ENCODE peak calls at places on chromosomes 5 and 9, in ten cellular contexts. One of them, this sample, is unnamed.

GRCh38 chr9:109705515-109705914 is 74.5 kb upstream of the PALM2AKAP2 start:
- DNase-seq in IMR-90: peak
- DNase-seq in foreskin fibroblast: peak
- DNase-seq in coronary artery: no peak
- DNase-seq in cardiac muscle cell: peak
- DNase-seq in upper lobe of right lung: no peak
- DNase-seq in GM23338: peak
- DNase-seq in osteocyte: no peak
- DNase-seq in heart right ventricle: no peak
- DNase-seq in lower leg skin: no peak
- DNase-seq in this sample: no peak

GRCh38 chr9:27276182-27277030 is 20.5 kb downstream of the EQTN start:
- DNase-seq in IMR-90: peak
- DNase-seq in foreskin fibroblast: no peak
- DNase-seq in coronary artery: no peak
- DNase-seq in cardiac muscle cell: peak
- DNase-seq in upper lobe of right lung: no peak
- DNase-seq in GM23338: peak
- DNase-seq in osteocyte: no peak
- DNase-seq in heart right ventricle: no peak
- DNase-seq in lower leg skin: no peak
- DNase-seq in this sample: peak

GRCh38 chr5:111384220-111384619 is 128.1 kb downstream of the STARD4 start:
- DNase-seq in IMR-90: no peak
- DNase-seq in foreskin fibroblast: no peak
- DNase-seq in coronary artery: no peak
- DNase-seq in cardiac muscle cell: peak
- DNase-seq in upper lobe of right lung: no peak
- DNase-seq in GM23338: no peak
- DNase-seq in osteocyte: no peak
- DNase-seq in heart right ventricle: no peak
- DNase-seq in lower leg skin: no peak
- DNase-seq in this sample: peak

GRCh38 chr5:172743112-172743959 is 27.7 kb downstream of the DUSP1 start:
- DNase-seq in IMR-90: no peak
- DNase-seq in foreskin fibroblast: no peak
- DNase-seq in coronary artery: no peak
- DNase-seq in cardiac muscle cell: no peak
- DNase-seq in upper lobe of right lung: no peak
- DNase-seq in GM23338: no peak
- DNase-seq in osteocyte: no peak
- DNase-seq in heart right ventricle: no peak
- DNase-seq in lower leg skin: no peak
- DNase-seq in this sample: no peak

GRCh38 chr5:7926296-7926695 is 57.3 kb downstream of the MTRR start:
- DNase-seq in IMR-90: peak
- DNase-seq in foreskin fibroblast: peak
- DNase-seq in coronary artery: no peak
- DNase-seq in cardiac muscle cell: peak
- DNase-seq in upper lobe of right lung: no peak
- DNase-seq in GM23338: no peak
- DNase-seq in osteocyte: no peak
- DNase-seq in heart right ventricle: no peak
- DNase-seq in lower leg skin: no peak
- DNase-seq in this sample: no peak

GRCh38 chr5:94402096-94402495 is 216.3 kb downstream of the KIAA0825 start:
- DNase-seq in IMR-90: peak
- DNase-seq in foreskin fibroblast: peak
- DNase-seq in coronary artery: no peak
- DNase-seq in cardiac muscle cell: no peak
- DNase-seq in upper lobe of right lung: no peak
- DNase-seq in GM23338: no peak
- DNase-seq in osteocyte: no peak
- DNase-seq in heart right ventricle: no peak
- DNase-seq in lower leg skin: no peak
- DNase-seq in this sample: no peak

GRCh38 chr9:14313378-14313940 is 482 bp downstream of the NFIB start:
- DNase-seq in IMR-90: peak
- DNase-seq in foreskin fibroblast: peak
- DNase-seq in coronary artery: no peak
- DNase-seq in cardiac muscle cell: peak
- DNase-seq in upper lobe of right lung: peak
- DNase-seq in GM23338: peak
- DNase-seq in osteocyte: no peak
- DNase-seq in heart right ventricle: no peak
- DNase-seq in lower leg skin: no peak
- DNase-seq in this sample: no peak

GRCh38 chr9:79287881-79288280 is 283.9 kb upstream of the TLE4 start:
- DNase-seq in IMR-90: peak
- DNase-seq in foreskin fibroblast: no peak
- DNase-seq in coronary artery: no peak
- DNase-seq in cardiac muscle cell: no peak
- DNase-seq in upper lobe of right lung: no peak
- DNase-seq in GM23338: no peak
- DNase-seq in osteocyte: no peak
- DNase-seq in heart right ventricle: no peak
- DNase-seq in lower leg skin: no peak
- DNase-seq in this sample: no peak

GRCh38 chr9:69200071-69200470 is 26.0 kb downstream of the TJP2 start:
- DNase-seq in IMR-90: peak
- DNase-seq in foreskin fibroblast: no peak
- DNase-seq in coronary artery: no peak
- DNase-seq in cardiac muscle cell: no peak
- DNase-seq in upper lobe of right lung: no peak
- DNase-seq in GM23338: no peak
- DNase-seq in osteocyte: no peak
- DNase-seq in heart right ventricle: no peak
- DNase-seq in lower leg skin: no peak
- DNase-seq in this sample: no peak

GRCh38 chr9:14395300-14396082 is 81.5 kb upstream of the NFIB start:
- DNase-seq in IMR-90: no peak
- DNase-seq in foreskin fibroblast: no peak
- DNase-seq in coronary artery: no peak
- DNase-seq in cardiac muscle cell: no peak
- DNase-seq in upper lobe of right lung: no peak
- DNase-seq in GM23338: peak
- DNase-seq in osteocyte: no peak
- DNase-seq in heart right ventricle: peak
- DNase-seq in lower leg skin: no peak
- DNase-seq in this sample: no peak

GRCh38 chr9:10479172-10479571 is 133.6 kb downstream of the PTPRD start:
- DNase-seq in IMR-90: no peak
- DNase-seq in foreskin fibroblast: no peak
- DNase-seq in coronary artery: no peak
- DNase-seq in cardiac muscle cell: peak
- DNase-seq in upper lobe of right lung: no peak
- DNase-seq in GM23338: peak
- DNase-seq in osteocyte: no peak
- DNase-seq in heart right ventricle: no peak
- DNase-seq in lower leg skin: no peak
- DNase-seq in this sample: no peak

DNA sequence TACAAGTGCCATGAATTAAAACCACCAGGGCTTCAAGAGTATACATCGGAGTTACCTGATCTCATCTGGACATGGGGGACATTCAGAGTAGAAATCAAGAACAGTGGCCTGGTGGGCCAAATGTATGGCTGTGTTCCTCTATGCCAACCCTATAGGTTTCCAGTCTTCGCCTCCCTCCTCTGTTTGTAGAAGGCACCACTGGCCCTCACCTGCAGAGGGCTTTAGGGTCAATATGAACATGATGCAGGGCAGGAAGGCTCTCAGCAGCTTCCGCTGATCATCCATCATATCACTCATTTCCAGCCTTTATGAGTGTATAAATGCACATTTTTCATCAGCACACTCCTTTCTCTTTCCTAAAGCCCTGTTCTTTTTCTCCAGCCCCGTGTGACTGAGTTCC is 555.5 kb upstream of the BRINP1 start:
- DNase-seq in IMR-90: no peak
- DNase-seq in foreskin fibroblast: no peak
- DNase-seq in coronary artery: no peak
- DNase-seq in cardiac muscle cell: no peak
- DNase-seq in upper lobe of right lung: no peak
- DNase-seq in GM23338: peak
- DNase-seq in osteocyte: no peak
- DNase-seq in heart right ventricle: no peak
- DNase-seq in lower leg skin: no peak
- DNase-seq in this sample: no peak
- TF ChIP-seq CTCF in IMR-90: no peak
- TF ChIP-seq CTCF in foreskin fibroblast: no peak
- TF ChIP-seq CTCF in coronary artery: no peak
- TF ChIP-seq CTCF in cardiac muscle cell: no peak
- TF ChIP-seq CTCF in upper lobe of right lung: no peak
- TF ChIP-seq CTCF in GM23338: peak
- TF ChIP-seq CTCF in osteocyte: no peak
- TF ChIP-seq CTCF in heart right ventricle: no peak
- TF ChIP-seq CTCF in lower leg skin: no peak
- TF ChIP-seq CTCF in this sample: no peak

GRCh38 chr5:177380805-177381126 is 3.5 kb upstream of the SLC34A1 start:
- DNase-seq in IMR-90: no peak
- DNase-seq in foreskin fibroblast: no peak
- DNase-seq in coronary artery: no peak
- DNase-seq in cardiac muscle cell: no peak
- DNase-seq in upper lobe of right lung: no peak
- DNase-seq in GM23338: no peak
- DNase-seq in osteocyte: no peak
- DNase-seq in heart right ventricle: no peak
- DNase-seq in lower leg skin: no peak
- DNase-seq in this sample: no peak

GRCh38 chr5:177385720-177386119 is 1.5 kb downstream of the SLC34A1 start:
- DNase-seq in IMR-90: no peak
- DNase-seq in foreskin fibroblast: no peak
- DNase-seq in coronary artery: no peak
- DNase-seq in cardiac muscle cell: no peak
- DNase-seq in upper lobe of right lung: no peak
- DNase-seq in GM23338: no peak
- DNase-seq in osteocyte: no peak
- DNase-seq in heart right ventricle: no peak
- DNase-seq in lower leg skin: no peak
- DNase-seq in this sample: no peak

GRCh38 chr5:177383181-177383580 is 1.1 kb upstream of the SLC34A1 start:
- DNase-seq in IMR-90: no peak
- DNase-seq in foreskin fibroblast: no peak
- DNase-seq in coronary artery: no peak
- DNase-seq in cardiac muscle cell: no peak
- DNase-seq in upper lobe of right lung: no peak
- DNase-seq in GM23338: no peak
- DNase-seq in osteocyte: no peak
- DNase-seq in heart right ventricle: no peak
- DNase-seq in lower leg skin: no peak
- DNase-seq in this sample: no peak

GRCh38 chr5:177384134-177384533 is at the start of gene SLC34A1:
- DNase-seq in IMR-90: no peak
- DNase-seq in foreskin fibroblast: no peak
- DNase-seq in coronary artery: no peak
- DNase-seq in cardiac muscle cell: no peak
- DNase-seq in upper lobe of right lung: no peak
- DNase-seq in GM23338: no peak
- DNase-seq in osteocyte: no peak
- DNase-seq in heart right ventricle: no peak
- DNase-seq in lower leg skin: no peak
- DNase-seq in this sample: no peak

GRCh38 chr5:177382423-177383029 is 1.7 kb upstream of the SLC34A1 start:
- DNase-seq in IMR-90: peak
- DNase-seq in foreskin fibroblast: no peak
- DNase-seq in coronary artery: no peak
- DNase-seq in cardiac muscle cell: peak
- DNase-seq in upper lobe of right lung: no peak
- DNase-seq in GM23338: peak
- DNase-seq in osteocyte: no peak
- DNase-seq in heart right ventricle: no peak
- DNase-seq in lower leg skin: no peak
- DNase-seq in this sample: peak
- TF ChIP-seq CTCF in IMR-90: peak
- TF ChIP-seq CTCF in foreskin fibroblast: peak
- TF ChIP-seq CTCF in coronary artery: no peak
- TF ChIP-seq CTCF in cardiac muscle cell: peak
- TF ChIP-seq CTCF in upper lobe of right lung: no peak
- TF ChIP-seq CTCF in GM23338: peak
- TF ChIP-seq CTCF in osteocyte: no peak
- TF ChIP-seq CTCF in heart right ventricle: peak
- TF ChIP-seq CTCF in lower leg skin: no peak
- TF ChIP-seq CTCF in this sample: peak

GRCh38 chr9:130184983-130185382 is 12.8 kb downstream of the NCS1 start:
- DNase-seq in IMR-90: no peak
- DNase-seq in foreskin fibroblast: no peak
- DNase-seq in coronary artery: no peak
- DNase-seq in cardiac muscle cell: no peak
- DNase-seq in upper lobe of right lung: no peak
- DNase-seq in GM23338: peak
- DNase-seq in osteocyte: no peak
- DNase-seq in heart right ventricle: no peak
- DNase-seq in lower leg skin: no peak
- DNase-seq in this sample: no peak
- TF ChIP-seq CTCF in IMR-90: no peak
- TF ChIP-seq CTCF in foreskin fibroblast: no peak
- TF ChIP-seq CTCF in coronary artery: no peak
- TF ChIP-seq CTCF in cardiac muscle cell: no peak
- TF ChIP-seq CTCF in upper lobe of right lung: no peak
- TF ChIP-seq CTCF in GM23338: peak
- TF ChIP-seq CTCF in osteocyte: no peak
- TF ChIP-seq CTCF in heart right ventricle: no peak
- TF ChIP-seq CTCF in lower leg skin: no peak
- TF ChIP-seq CTCF in this sample: no peak

GRCh38 chr5:1513326-1514026 is 10.3 kb downstream of the LPCAT1 start:
- DNase-seq in IMR-90: no peak
- DNase-seq in foreskin fibroblast: no peak
- DNase-seq in coronary artery: peak
- DNase-seq in cardiac muscle cell: no peak
- DNase-seq in upper lobe of right lung: peak
- DNase-seq in GM23338: no peak
- DNase-seq in osteocyte: peak
- DNase-seq in heart right ventricle: no peak
- DNase-seq in lower leg skin: no peak
- DNase-seq in this sample: no peak

GRCh38 chr5:1512541-1513291 is 11.0 kb downstream of the LPCAT1 start:
- DNase-seq in IMR-90: no peak
- DNase-seq in foreskin fibroblast: no peak
- DNase-seq in coronary artery: peak
- DNase-seq in cardiac muscle cell: no peak
- DNase-seq in upper lobe of right lung: peak
- DNase-seq in GM23338: no peak
- DNase-seq in osteocyte: peak
- DNase-seq in heart right ventricle: peak
- DNase-seq in lower leg skin: no peak
- DNase-seq in this sample: no peak

GRCh38 chr5:1511037-1511436 is 12.7 kb downstream of the LPCAT1 start:
- DNase-seq in IMR-90: no peak
- DNase-seq in foreskin fibroblast: no peak
- DNase-seq in coronary artery: no peak
- DNase-seq in cardiac muscle cell: no peak
- DNase-seq in upper lobe of right lung: peak
- DNase-seq in GM23338: no peak
- DNase-seq in osteocyte: peak
- DNase-seq in heart right ventricle: peak
- DNase-seq in lower leg skin: no peak
- DNase-seq in this sample: no peak

GRCh38 chr5:1510631-1511030 is 13.1 kb downstream of the LPCAT1 start:
- DNase-seq in IMR-90: no peak
- DNase-seq in foreskin fibroblast: no peak
- DNase-seq in coronary artery: peak
- DNase-seq in cardiac muscle cell: no peak
- DNase-seq in upper lobe of right lung: peak
- DNase-seq in GM23338: no peak
- DNase-seq in osteocyte: peak
- DNase-seq in heart right ventricle: peak
- DNase-seq in lower leg skin: no peak
- DNase-seq in this sample: no peak

GRCh38 chr5:1511651-1512540 is 11.9 kb downstream of the LPCAT1 start:
- DNase-seq in IMR-90: peak
- DNase-seq in foreskin fibroblast: peak
- DNase-seq in coronary artery: no peak
- DNase-seq in cardiac muscle cell: no peak
- DNase-seq in upper lobe of right lung: peak
- DNase-seq in GM23338: no peak
- DNase-seq in osteocyte: peak
- DNase-seq in heart right ventricle: peak
- DNase-seq in lower leg skin: no peak
- DNase-seq in this sample: no peak
- TF ChIP-seq CTCF in IMR-90: peak
- TF ChIP-seq CTCF in foreskin fibroblast: peak
- TF ChIP-seq CTCF in coronary artery: no peak
- TF ChIP-seq CTCF in cardiac muscle cell: peak
- TF ChIP-seq CTCF in upper lobe of right lung: no peak
- TF ChIP-seq CTCF in GM23338: peak
- TF ChIP-seq CTCF in osteocyte: peak
- TF ChIP-seq CTCF in heart right ventricle: no peak
- TF ChIP-seq CTCF in lower leg skin: no peak
- TF ChIP-seq CTCF in this sample: no peak